ENCODE peak calls at places on chromosomes 4 and X, in six cellular contexts. M is dermis microvascular lymphatic vessel endothelial cell; K is OCI-M1; G is cardiac fibroblast; Z is stimulated activated CD8-positive, alpha-beta memory T cell treated with anti-CD3 and anti-CD28 coated beads, Interleukin-12 subunit alpha, Interleukin-12 subunit beta, amount 100 ng/mL, for 1 hour; O is aorta. B is an unnamed sample.

GRCh38 chr4:102781570-102781969 is 20.8 kb upstream of the MANBA start:
- DNase-seq in M (no peak), K (no peak), G (no peak), Z (no peak), O (no peak), B (no peak)

GRCh38 chr4:4277531-4277930 is 12.4 kb downstream of the LYAR start:
- DNase-seq in M (no peak), K (no peak), G (no peak), Z (no peak), O (no peak), B (no peak)

GRCh38 chr4:113292371-113293042 is 243.1 kb downstream of the ANK2 start:
- DNase-seq in M (no peak), K (no peak), G (no peak), Z (no peak), O (peak; percentile 77), B (peak; percentile 72)

GRCh38 chr4:1043658-1044468 is 32.4 kb downstream of the FGFRL1 start:
- DNase-seq in M (peak; percentile 99), K (peak; percentile 84), G (peak; percentile 99), Z (no peak), O (peak; percentile 99), B (peak; percentile 97)

GRCh38 chrX:2577844-2578444 is 77.2 kb upstream of the DHRSX start:
- DNase-seq in M (no peak), K (no peak), G (no peak), Z (no peak), O (no peak), B (no peak)

GRCh38 chrX:48666649-48667048 is 16.9 kb upstream of the WAS start:
- DNase-seq in M (no peak), K (no peak), G (no peak), Z (no peak), O (no peak), B (no peak)

GRCh38 chr4:181823645-181824044 is 419.6 kb upstream of the TENM3 start:
- DNase-seq in M (no peak), K (no peak), G (no peak), Z (no peak), O (no peak), B (no peak)

GRCh38 chrX:8305336-8305735 is 134.3 kb upstream of the VCX2 start:
- DNase-seq in M (no peak), K (no peak), G (no peak), Z (no peak), O (no peak), B (no peak)

GRCh38 chr4:79446145-79446544 is 38.1 kb upstream of the GK2 start:
- DNase-seq in M (no peak), K (no peak), G (no peak), Z (no peak), O (no peak), B (no peak)

GRCh38 chr4:88320174-88320779 is 35.9 kb upstream of the PPM1K start:
- DNase-seq in M (peak; percentile 2), K (no peak), G (peak; percentile 20), Z (no peak), O (no peak), B (no peak)

GRCh38 chr4:41142946-41143720 is 71.2 kb downstream of the APBB2 start:
- DNase-seq in M (peak; percentile 62), K (no peak), G (peak; percentile 97), Z (no peak), O (no peak), B (no peak)

GRCh38 chr4:5133201-5133600 is 81.9 kb downstream of the STK32B start:
- DNase-seq in M (peak; percentile 78), K (no peak), G (no peak), Z (no peak), O (no peak), B (no peak)

GRCh38 chr4:177128306-177128705 is 181.4 kb upstream of the NEIL3 start:
- DNase-seq in M (peak; percentile 64), K (no peak), G (peak; percentile 84), Z (no peak), O (no peak), B (no peak)

GRCh38 chr4:3299122-3299521 is 6.3 kb downstream of the RGS12 start:
- DNase-seq in M (no peak), K (no peak), G (no peak), Z (no peak), O (peak; percentile 5), B (peak; percentile 22)

GRCh38 chr4:189613202-189613601 is 327.5 kb upstream of the FRG1 start:
- DNase-seq in M (no peak), K (no peak), G (no peak), Z (no peak), O (no peak), B (no peak)

GRCh38 chrX:11664211-11664888 is 1.4 kb downstream of the ARHGAP6 start:
- DNase-seq in M (no peak), K (no peak), G (peak; percentile 24), Z (no peak), O (peak; percentile 74), B (peak; percentile 75)

GRCh38 chr4:17578482-17578891 is 1.5 kb downstream of the LAP3 start:
- DNase-seq in M (no peak), K (peak; percentile 91), G (peak; percentile 13), Z (no peak), O (no peak), B (no peak)

GRCh38 chr4:88006956-88007303 is 505 bp upstream of the PKD2 start:
- DNase-seq in M (no peak), K (no peak), G (peak; percentile 25), Z (no peak), O (no peak), B (no peak)

GRCh38 chrX:50711907-50712306 is 102.1 kb downstream of the SHROOM4 start:
- DNase-seq in M (no peak), K (no peak), G (no peak), Z (no peak), O (no peak), B (no peak)

GRCh38 chr4:152064282-152064681 is 303.5 kb upstream of the GATB start:
- DNase-seq in M (no peak), K (no peak), G (no peak), Z (no peak), O (no peak), B (no peak)

GRCh38 chr4:124931050-124931449 is 218.5 kb upstream of the ANKRD50 start:
- DNase-seq in M (no peak), K (no peak), G (no peak), Z (no peak), O (no peak), B (no peak)

GRCh38 chr4:108601517-108601916 is 18.9 kb upstream of the RPL34 start:
- DNase-seq in M (no peak), K (no peak), G (no peak), Z (no peak), O (no peak), B (no peak)

GRCh38 chr4:23373269-23373668 is 516.6 kb downstream of the PPARGC1A start:
- DNase-seq in M (no peak), K (peak; percentile 76), G (peak; percentile 3), Z (no peak), O (no peak), B (peak; percentile 18)

GRCh38 chr4:186536285-186536684 is 19.1 kb downstream of the MTNR1A start:
- DNase-seq in M (no peak), K (no peak), G (no peak), Z (no peak), O (no peak), B (no peak)

GRCh38 chr4:77501851-77502250 is 103.8 kb upstream of the CXCL13 start:
- DNase-seq in M (no peak), K (no peak), G (no peak), Z (no peak), O (no peak), B (no peak)

GRCh38 chr4:186685744-186686143 is 37.9 kb downstream of the FAT1 start:
- DNase-seq in M (no peak), K (no peak), G (peak; percentile 85), Z (no peak), O (no peak), B (no peak)

GRCh38 chrX:131565909-131566308 is 22.0 kb downstream of the OR13H1 start:
- DNase-seq in M (no peak), K (peak; percentile 50), G (no peak), Z (no peak), O (no peak), B (no peak)

GRCh38 chrX:53018627-53019026 is 30.0 kb upstream of the GPR173 start:
- DNase-seq in M (no peak), K (peak; percentile 18), G (no peak), Z (no peak), O (no peak), B (no peak)

GRCh38 chr4:82499705-82500104 is 62.1 kb downstream of the TMEM150C start:
- DNase-seq in M (no peak), K (no peak), G (no peak), Z (no peak), O (no peak), B (no peak)